ENCODE peak calls at places on chromosomes 3 and 15, in eight cellular contexts. I, G, E, T, P, V, F and K are unnamed samples.

GRCh38 chr15:88648357-88649214 is 9.8 kb downstream of the ISG20 start:
- DNase-seq in I (no peak), F (no peak), P (no peak), E (no peak), G (no peak), V (no peak), T (no peak), K (no peak)

GRCh38 chr15:98292442-98293240 is 332.1 kb downstream of the ARRDC4 start:
- DNase-seq in I (peak), T (peak), V (peak), F (no peak), P (peak), E (no peak), G (peak), K (peak)

GRCh38 chr3:29185706-29186105 is 95.2 kb upstream of the RBMS3 start:
- DNase-seq in E (no peak), P (no peak), T (no peak), I (no peak), V (no peak), F (no peak), G (no peak), K (no peak)

GRCh38 chr15:72339777-72340177 is 19.8 kb upstream of the CELF6 start:
- DNase-seq in E (no peak), V (peak), G (peak), I (no peak), P (peak), F (peak), T (peak), K (no peak)

GRCh38 chr3:139588450-139588849 is 48.9 kb upstream of the RBP1 start:
- DNase-seq in I (peak), T (peak), G (peak), F (no peak), P (no peak), V (peak), E (no peak), K (peak)

GRCh38 chr3:185549651-185550111 is 2.7 kb downstream of the LIPH start:
- DNase-seq in G (no peak), I (no peak), F (peak), T (no peak), E (no peak), P (no peak), V (no peak), K (no peak)

GRCh38 chr15:76996076-76996525 is 1.2 kb downstream of the PSTPIP1 start:
- DNase-seq in G (no peak), P (no peak), V (no peak), E (no peak), F (no peak), T (no peak), I (no peak), K (no peak)

GRCh38 chr3:188559069-188559410 is 405.1 kb downstream of the LPP start:
- DNase-seq in G (no peak), E (no peak), T (no peak), I (no peak), V (peak), P (no peak), F (peak), K (no peak)

GRCh38 chr3:45947361-45947760 is 4.1 kb downstream of the CXCR6 start:
- DNase-seq in T (no peak), F (no peak), V (no peak), P (no peak), I (no peak), E (no peak), G (no peak), K (no peak)

GRCh38 chr3:5239602-5240001 is 52.1 kb downstream of the EDEM1 start:
- DNase-seq in I (no peak), P (no peak), V (no peak), G (no peak), E (no peak), F (peak), T (no peak), K (no peak)

GRCh38 chr3:5360453-5360852 is 172.9 kb downstream of the EDEM1 start:
- DNase-seq in P (no peak), V (no peak), G (no peak), I (no peak), T (no peak), E (no peak), F (no peak), K (no peak)

GRCh38 chr3:193768069-193768391 is 175.0 kb downstream of the OPA1 start:
- DNase-seq in I (no peak), F (peak), G (no peak), V (peak), T (no peak), E (no peak), P (no peak), K (no peak)

GRCh38 chr15:99437315-99438221 is 128.2 kb upstream of the MEF2A start:
- DNase-seq in I (no peak), P (no peak), E (no peak), V (no peak), G (no peak), T (no peak), F (no peak), K (peak)

GRCh38 chr15:67548862-67549651 is 6.6 kb downstream of the MAP2K5 start:
- DNase-seq in F (peak), P (no peak), T (peak), I (peak), G (peak), E (no peak), V (no peak), K (peak)

GRCh38 chr3:24343084-24343783 is 151.4 kb downstream of the THRB start:
- DNase-seq in P (no peak), I (no peak), G (no peak), T (no peak), E (no peak), F (peak), V (peak), K (no peak)

GRCh38 chr15:91304794-91305193 is 204.7 kb downstream of the SV2B start:
- DNase-seq in I (no peak), P (no peak), T (no peak), E (no peak), V (no peak), G (no peak), F (no peak), K (no peak)

GRCh38 chr3:48042071-48042760 is 26.0 kb upstream of the MAP4 start:
- DNase-seq in T (no peak), I (no peak), V (peak), F (peak), P (no peak), E (no peak), G (no peak), K (peak)

GRCh38 chr15:60740787-60741354 is 261.9 kb upstream of the ICE2 start:
- DNase-seq in V (no peak), F (no peak), T (no peak), E (no peak), P (no peak), G (no peak), I (no peak), K (no peak)

GRCh38 chr15:48641416-48641815 is 4.1 kb downstream of the FBN1 start:
- DNase-seq in V (peak), G (no peak), F (peak), I (no peak), T (no peak), P (no peak), E (no peak), K (no peak)

GRCh38 chr3:13883681-13884080 is 3.8 kb upstream of the WNT7A start:
- DNase-seq in P (no peak), F (no peak), G (no peak), T (no peak), I (no peak), E (no peak), V (no peak), K (peak)